ENCODE peak calls at places on chromosomes 13 and 19, in ten cellular contexts. R is GM10248; Q is COR-L47; X is CD8-positive, alpha-beta memory T cell; T is cardiac muscle cell; Z is HCEC 1CT; Y is fibroblast of pulmonary artery; K is IMR-90; M is spleen; B is activated T-cell treated with anti-CD3 and anti-CD28 coated beads for 1 hour. C is an unnamed sample.

GRCh38 chr19:32519023-32519422 is 62.0 kb upstream of the PDCD5 start:
- DNase-seq in Z (no peak), X (peak), T (no peak), R (no peak), M (no peak), Q (no peak), B (no peak), K (no peak), Y (peak), C (no peak)

GRCh38 chr19:48400018-48400742 is 6.7 kb downstream of the GRIN2D start:
- DNase-seq in K (peak), M (no peak), T (peak), Y (peak), Z (no peak), X (peak), B (no peak), R (peak), Q (peak), C (no peak)

GRCh38 chr19:1630811-1631210 is 21.6 kb downstream of the TCF3 start:
- DNase-seq in Y (no peak), R (no peak), Z (no peak), Q (no peak), B (no peak), T (no peak), K (no peak), M (no peak), X (no peak), C (no peak)

GRCh38 chr13:106530907-106531520 is 4.4 kb downstream of the EFNB2 start:
- DNase-seq in B (no peak), M (no peak), Y (no peak), K (no peak), X (no peak), R (no peak), T (no peak), Q (no peak), Z (no peak), C (no peak)

GRCh38 chr19:48355555-48355954 is 8.2 kb downstream of the TMEM143 start:
- DNase-seq in M (no peak), K (no peak), Y (no peak), X (no peak), Z (no peak), B (no peak), Q (no peak), T (no peak), R (no peak), C (no peak)

GRCh38 chr13:23159205-23159586 is 21.6 kb upstream of the SGCG start:
- DNase-seq in Q (no peak), B (no peak), M (no peak), R (peak), K (peak), Z (peak), Y (peak), X (no peak), T (peak), C (no peak)

GRCh38 chr13:30334663-30335386 is 27.5 kb upstream of the KATNAL1 start:
- DNase-seq in T (peak), R (peak), Y (peak), B (no peak), K (peak), X (peak), M (no peak), Q (no peak), Z (no peak), C (no peak)

GRCh38 chr13:113186061-113186900 is 22.2 kb downstream of the PCID2 start:
- DNase-seq in Q (no peak), M (no peak), K (no peak), T (no peak), R (peak), Y (no peak), Z (no peak), X (no peak), B (no peak), C (no peak)

GRCh38 chr19:2195361-2195760 is 31.6 kb downstream of the DOT1L start:
- DNase-seq in M (no peak), T (no peak), R (no peak), B (no peak), Q (no peak), K (no peak), Y (no peak), X (no peak), Z (no peak), C (no peak)

GRCh38 chr13:79108914-79109643 is 297.0 kb downstream of the RBM26 start:
- DNase-seq in R (no peak), T (no peak), Y (no peak), M (no peak), B (no peak), Q (peak), K (no peak), X (no peak), Z (no peak), C (no peak)

GRCh38 chr13:49472186-49472585 is 23.6 kb upstream of the PHF11 start:
- DNase-seq in T (no peak), Y (peak), M (no peak), Z (no peak), R (no peak), X (no peak), Q (no peak), B (no peak), K (peak), C (no peak)

GRCh38 chr19:29214411-29214810 is 1.5 kb upstream of the UQCRFS1 start:
- DNase-seq in X (no peak), M (no peak), R (no peak), Q (no peak), K (no peak), Z (no peak), B (no peak), T (no peak), Y (no peak), C (no peak)

GRCh38 chr13:112249644-112250610 is 126.2 kb upstream of the SPACA7 start:
- DNase-seq in Z (no peak), R (no peak), Y (no peak), M (peak), Q (no peak), T (no peak), X (no peak), K (no peak), B (no peak), C (no peak)